ENCODE peak calls at places on chromosomes 2 and 18, in four cellular contexts. One of them, this sample, is unnamed.
A peak's percentile ranks its signal among the peaks of the same experiment; 100 is the strongest.

GRCh38 chr18:3177902-3178687 is 41.7 kb downstream of the MYOM1 start:
- DNase-seq in lower lobe of right lung: peak; percentile 76
- DNase-seq in heart left ventricle: no peak
- DNase-seq in adrenal gland: peak; percentile 71
- DNase-seq in this sample: peak; percentile 23

GRCh38 chr18:13276530-13277520 is 58.3 kb downstream of the LDLRAD4 start:
- DNase-seq in heart left ventricle: no peak
- DNase-seq in adrenal gland: no peak
- DNase-seq in lower lobe of right lung: no peak
- DNase-seq in this sample: no peak

GRCh38 chr2:168084267-168084781 is 163.1 kb downstream of the STK39 start:
- DNase-seq in lower lobe of right lung: no peak
- DNase-seq in heart left ventricle: no peak
- DNase-seq in adrenal gland: no peak
- DNase-seq in this sample: no peak

GRCh38 chr2:160108231-160108630 is 45.8 kb upstream of the PLA2R1 start:
- DNase-seq in adrenal gland: no peak
- DNase-seq in lower lobe of right lung: no peak
- DNase-seq in heart left ventricle: no peak
- DNase-seq in this sample: no peak

GRCh38 chr2:225028572-225028971 is 13.7 kb downstream of the DOCK10 start:
- DNase-seq in lower lobe of right lung: no peak
- DNase-seq in adrenal gland: no peak
- DNase-seq in heart left ventricle: no peak
- DNase-seq in this sample: no peak

GRCh38 chr2:10924859-10925258 is 13.1 kb downstream of the KCNF1 start:
- DNase-seq in heart left ventricle: no peak
- DNase-seq in lower lobe of right lung: no peak
- DNase-seq in adrenal gland: no peak
- DNase-seq in this sample: no peak

GRCh38 chr2:42089340-42089925 is 41.6 kb downstream of the PKDCC start:
- DNase-seq in heart left ventricle: no peak
- DNase-seq in lower lobe of right lung: peak; percentile 84
- DNase-seq in adrenal gland: peak; percentile 82
- DNase-seq in this sample: peak; percentile 40

GRCh38 chr18:12233378-12233777 is 20.8 kb upstream of the CIDEA start:
- DNase-seq in lower lobe of right lung: no peak
- DNase-seq in heart left ventricle: no peak
- DNase-seq in adrenal gland: no peak
- DNase-seq in this sample: no peak

GRCh38 chr2:158754303-158754611 is 40.9 kb upstream of the DAPL1 start:
- DNase-seq in heart left ventricle: no peak
- DNase-seq in adrenal gland: no peak
- DNase-seq in lower lobe of right lung: no peak
- DNase-seq in this sample: no peak

GRCh38 chr2:158756976-158757375 is 38.1 kb upstream of the DAPL1 start:
- DNase-seq in heart left ventricle: no peak
- DNase-seq in adrenal gland: no peak
- DNase-seq in lower lobe of right lung: no peak
- DNase-seq in this sample: no peak

GRCh38 chr2:158756331-158756730 is 38.8 kb upstream of the DAPL1 start:
- DNase-seq in lower lobe of right lung: no peak
- DNase-seq in adrenal gland: no peak
- DNase-seq in heart left ventricle: no peak
- DNase-seq in this sample: no peak

GRCh38 chr2:158755310-158755709 is 39.8 kb upstream of the DAPL1 start:
- DNase-seq in adrenal gland: no peak
- DNase-seq in lower lobe of right lung: no peak
- DNase-seq in heart left ventricle: no peak
- DNase-seq in this sample: no peak

DNA sequence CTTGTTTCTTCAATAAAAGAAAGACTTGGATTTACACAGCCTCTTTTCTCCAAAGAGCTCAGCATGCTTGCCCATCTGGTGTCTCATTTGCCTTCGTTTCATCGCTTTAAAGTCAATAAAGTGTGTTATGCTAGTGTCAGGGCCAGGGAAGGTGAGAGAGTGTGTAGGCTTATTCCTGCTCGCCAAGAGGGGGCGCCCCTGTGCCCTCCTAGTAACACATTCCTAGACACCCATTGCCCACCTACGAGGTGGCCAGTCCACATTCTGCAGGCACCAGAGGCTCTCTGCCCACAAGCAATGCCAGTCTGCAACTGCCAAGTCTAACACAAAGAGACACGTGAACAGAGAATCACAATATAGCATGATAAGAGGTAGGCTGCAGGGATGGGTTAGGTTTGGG is 39.4 kb upstream of the DAPL1 start:
- DNase-seq in lower lobe of right lung: no peak
- DNase-seq in heart left ventricle: no peak
- DNase-seq in adrenal gland: no peak
- DNase-seq in this sample: no peak
- TF ChIP-seq CTCF in lower lobe of right lung: no peak
- TF ChIP-seq CTCF in heart left ventricle: peak; percentile 10
- TF ChIP-seq CTCF in adrenal gland: no peak
- TF ChIP-seq CTCF in this sample: no peak

GRCh38 chr2:14861201-14861600 is 228.7 kb downstream of the LRATD1 start:
- DNase-seq in heart left ventricle: no peak
- DNase-seq in adrenal gland: no peak
- DNase-seq in lower lobe of right lung: no peak
- DNase-seq in this sample: no peak

GRCh38 chr2:14855751-14856150 is 223.2 kb downstream of the LRATD1 start:
- DNase-seq in adrenal gland: no peak
- DNase-seq in heart left ventricle: no peak
- DNase-seq in lower lobe of right lung: no peak
- DNase-seq in this sample: no peak
- H3K4me1 ChIP-seq in adrenal gland: no peaks in the 10 kb centered on the region
- H3K4me1 ChIP-seq in heart left ventricle: no peaks in the 10 kb centered on the region
- H3K4me1 ChIP-seq in lower lobe of right lung: no peaks in the 10 kb centered on the region
- H3K4me1 ChIP-seq in this sample: no peaks in the 10 kb centered on the region

DNA sequence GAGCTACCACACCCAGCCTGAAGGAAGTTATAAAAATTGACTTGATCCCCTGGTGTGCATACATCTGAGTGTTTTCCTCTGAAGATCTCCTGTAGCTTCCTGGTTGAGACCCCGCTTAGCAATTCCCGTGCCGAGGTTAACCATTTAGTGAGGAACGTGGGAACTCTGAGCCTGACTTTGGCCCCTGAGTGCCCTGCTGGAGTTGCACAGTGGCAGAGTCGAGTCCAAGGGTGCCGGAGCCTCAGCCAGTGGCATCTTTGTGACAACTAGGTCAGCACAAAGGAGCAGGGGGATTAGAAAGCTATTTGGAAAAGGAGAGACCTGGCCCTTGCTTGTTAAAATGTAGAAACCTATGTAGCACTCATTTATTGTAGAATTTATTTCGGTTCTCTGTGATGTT is 561.2 kb upstream of the SALL3 start:
- DNase-seq in lower lobe of right lung: no peak
- DNase-seq in adrenal gland: no peak
- DNase-seq in heart left ventricle: no peak
- DNase-seq in this sample: no peak
- TF ChIP-seq CTCF in lower lobe of right lung: no peak
- TF ChIP-seq CTCF in adrenal gland: no peak
- TF ChIP-seq CTCF in heart left ventricle: no peak
- TF ChIP-seq CTCF in this sample: no peak

GRCh38 chr2:88838165-88838635 is 146.7 kb downstream of the RPIA start:
- DNase-seq in heart left ventricle: no peak
- DNase-seq in adrenal gland: no peak
- DNase-seq in lower lobe of right lung: no peak
- DNase-seq in this sample: no peak

GRCh38 chr2:88837511-88838160 is 146.2 kb downstream of the RPIA start:
- DNase-seq in adrenal gland: no peak
- DNase-seq in heart left ventricle: no peak
- DNase-seq in lower lobe of right lung: no peak
- DNase-seq in this sample: no peak

GRCh38 chr2:88835726-88836125 is 144.3 kb downstream of the RPIA start:
- DNase-seq in adrenal gland: no peak
- DNase-seq in lower lobe of right lung: no peak
- DNase-seq in heart left ventricle: no peak
- DNase-seq in this sample: no peak

GRCh38 chr2:88834866-88835265 is 143.4 kb downstream of the RPIA start:
- DNase-seq in lower lobe of right lung: no peak
- DNase-seq in heart left ventricle: no peak
- DNase-seq in adrenal gland: no peak
- DNase-seq in this sample: no peak

DNA sequence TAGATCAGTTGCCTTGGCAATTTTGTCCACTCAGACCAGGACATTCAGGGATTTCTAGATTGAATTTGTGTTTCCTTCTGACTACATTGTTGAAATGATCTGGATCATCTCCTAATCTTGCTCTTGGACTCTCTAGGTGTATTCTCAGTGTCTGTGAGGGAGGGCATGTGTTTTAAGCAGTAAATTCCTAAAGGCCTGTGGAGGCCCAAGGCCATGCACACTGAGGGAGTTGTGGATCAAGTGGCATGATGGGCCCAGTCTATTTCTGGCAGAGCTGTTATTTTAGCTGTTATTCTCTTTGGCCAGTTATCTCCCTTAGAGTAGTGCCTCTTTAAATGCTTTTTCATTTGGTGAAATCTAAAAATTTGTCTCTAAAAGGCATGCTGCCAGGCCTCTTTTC is 144.9 kb downstream of the RPIA start:
- DNase-seq in lower lobe of right lung: no peak
- DNase-seq in heart left ventricle: no peak
- DNase-seq in adrenal gland: no peak
- DNase-seq in this sample: no peak
- H3K4me1 ChIP-seq in lower lobe of right lung: peaks cover 4% of the 10 kb centered on the region
- H3K4me1 ChIP-seq in heart left ventricle: no peaks in the 10 kb centered on the region
- H3K4me1 ChIP-seq in adrenal gland: no peaks in the 10 kb centered on the region
- H3K4me1 ChIP-seq in this sample: no peaks in the 10 kb centered on the region

GRCh38 chr2:37812941-37813730 is 112.0 kb upstream of the RMDN2 start:
- DNase-seq in adrenal gland: no peak
- DNase-seq in heart left ventricle: no peak
- DNase-seq in lower lobe of right lung: no peak
- DNase-seq in this sample: no peak

GRCh38 chr2:37809525-37809924 is 115.6 kb upstream of the RMDN2 start:
- DNase-seq in lower lobe of right lung: no peak
- DNase-seq in adrenal gland: peak; percentile 59
- DNase-seq in heart left ventricle: no peak
- DNase-seq in this sample: no peak

GRCh38 chr2:37816036-37816435 is 109.1 kb upstream of the RMDN2 start:
- DNase-seq in adrenal gland: no peak
- DNase-seq in lower lobe of right lung: no peak
- DNase-seq in heart left ventricle: no peak
- DNase-seq in this sample: no peak

GRCh38 chr2:37809931-37810570 is 115.0 kb upstream of the RMDN2 start:
- DNase-seq in heart left ventricle: no peak
- DNase-seq in adrenal gland: no peak
- DNase-seq in lower lobe of right lung: no peak
- DNase-seq in this sample: no peak

GRCh38 chr2:37812414-37812813 is 112.7 kb upstream of the RMDN2 start:
- DNase-seq in lower lobe of right lung: no peak
- DNase-seq in heart left ventricle: no peak
- DNase-seq in adrenal gland: no peak
- DNase-seq in this sample: no peak
- TF ChIP-seq CTCF in lower lobe of right lung: no peak
- TF ChIP-seq CTCF in heart left ventricle: no peak
- TF ChIP-seq CTCF in adrenal gland: no peak
- TF ChIP-seq CTCF in this sample: no peak

GRCh38 chr2:71457123-71457958 is 4.0 kb downstream of the DYSF start:
- DNase-seq in heart left ventricle: no peak
- DNase-seq in adrenal gland: peak; percentile 25
- DNase-seq in lower lobe of right lung: no peak
- DNase-seq in this sample: no peak
- H3K4me1 ChIP-seq in heart left ventricle: peaks cover 97% of the 10 kb centered on the region
- H3K4me1 ChIP-seq in adrenal gland: peaks cover 21% of the 10 kb centered on the region
- H3K4me1 ChIP-seq in lower lobe of right lung: peaks cover 31% of the 10 kb centered on the region
- H3K4me1 ChIP-seq in this sample: peaks cover 80% of the 10 kb centered on the region